ENCODE peak calls at places on chromosomes 4 and X, in ten cellular contexts. J is hippocampal formation; S is prostate gland; H is T follicular helper cell; V is NAMALWA; U is renal cortical epithelial cell; E is AG09309; W is SIG-M5; Z is activated naive CD4-positive, alpha-beta T cell treated with anti-CD3 and anti-CD28 coated beads for 36 hours; G is HFF-Myc. F is an unnamed sample.
A peak's percentile ranks its signal among the peaks of the same experiment; 100 is the strongest.

GRCh38 chrX:109995155-109995554 is 7.8 kb upstream of the TMEM164 start:
- DNase-seq in J (no peak), V (no peak), S (no peak), U (no peak), H (no peak), W (no peak), E (no peak), G (no peak), Z (no peak), F (no peak)

GRCh38 chr4:133483600-133484246 is 334.6 kb downstream of the PCDH10 start:
- DNase-seq in H (no peak), Z (no peak), G (no peak), S (no peak), J (peak; percentile 20), W (no peak), V (peak; percentile 13), U (peak; percentile 60), E (no peak), F (no peak)

GRCh38 chr4:17814140-17814539 is 3.4 kb downstream of the NCAPG start:
- DNase-seq in W (no peak), S (no peak), Z (no peak), J (no peak), G (no peak), H (no peak), U (no peak), E (no peak), V (no peak), F (no peak)

GRCh38 chr4:59869056-59869455 is 1331.1 kb upstream of the ADGRL3 start:
- DNase-seq in E (no peak), Z (no peak), G (no peak), J (no peak), U (no peak), V (no peak), W (no peak), S (no peak), H (no peak), F (no peak)

GRCh38 chrX:65034641-65035450 is 58.6 kb upstream of the ZC4H2 start:
- DNase-seq in J (peak; percentile 61), V (peak; percentile 87), E (peak; percentile 27), W (no peak), H (peak; percentile 72), G (no peak), Z (peak; percentile 83), U (peak; percentile 42), S (peak; percentile 66), F (peak; percentile 87)

GRCh38 chr4:75512336-75513211 is 1.6 kb downstream of the RCHY1 start:
- DNase-seq in S (no peak), Z (no peak), U (peak; percentile 60), H (no peak), W (no peak), E (no peak), G (no peak), J (no peak), V (peak; percentile 34), F (no peak)

GRCh38 chrX:15207384-15207783 is 62.5 kb downstream of the ASB9 start:
- DNase-seq in V (no peak), H (no peak), E (no peak), Z (no peak), W (no peak), S (no peak), J (no peak), U (no peak), G (no peak), F (no peak)

GRCh38 chrX:12304261-12304660 is 166.0 kb downstream of the FRMPD4 start:
- DNase-seq in J (no peak), E (peak; percentile 7), Z (no peak), H (no peak), W (no peak), U (no peak), G (no peak), S (no peak), V (peak; percentile 1), F (no peak)

GRCh38 chrX:16882702-16883486 is 12.7 kb upstream of the RBBP7 start:
- DNase-seq in V (peak; percentile 86), S (peak; percentile 36), U (peak; percentile 48), E (peak; percentile 17), W (no peak), G (peak; percentile 33), H (peak; percentile 59), Z (peak; percentile 83), J (peak; percentile 56), F (peak; percentile 71)

GRCh38 chr4:36064147-36064546 is 180.2 kb downstream of the ARAP2 start:
- DNase-seq in V (no peak), E (no peak), J (no peak), G (no peak), S (no peak), U (peak; percentile 89), Z (no peak), W (no peak), H (no peak), F (no peak)

GRCh38 chrX:148416142-148416541 is 84.3 kb upstream of the AFF2 start:
- DNase-seq in W (no peak), E (no peak), V (no peak), Z (no peak), S (no peak), U (no peak), J (no peak), G (no peak), H (no peak), F (no peak)

GRCh38 chr4:82780398-82781231 is 18.0 kb downstream of the SCD5 start:
- DNase-seq in W (no peak), J (no peak), S (peak; percentile 49), G (no peak), U (peak; percentile 68), E (no peak), Z (no peak), V (peak; percentile 80), H (no peak), F (peak; percentile 81)

GRCh38 chr4:78534286-78534955 is 17.1 kb upstream of the ANXA3 start:
- DNase-seq in S (no peak), Z (no peak), U (peak; percentile 85), W (no peak), J (no peak), V (no peak), E (no peak), H (no peak), G (no peak), F (no peak)

GRCh38 chr4:6123116-6123515 is 77.2 kb downstream of the JAKMIP1 start:
- DNase-seq in W (no peak), J (no peak), V (no peak), U (no peak), H (no peak), G (no peak), E (no peak), S (no peak), Z (no peak), F (no peak)

GRCh38 chrX:44223150-44223549 is 120.3 kb downstream of the EFHC2 start:
- DNase-seq in V (no peak), S (peak; percentile 65), U (peak; percentile 80), H (no peak), E (no peak), W (no peak), Z (no peak), J (no peak), G (peak; percentile 20), F (no peak)

GRCh38 chrX:154805696-154806091 is 409 bp upstream of the MPP1 start:
- DNase-seq in H (no peak), J (no peak), E (no peak), W (no peak), U (peak; percentile 47), V (no peak), G (no peak), Z (no peak), S (no peak), F (no peak)

GRCh38 chrX:121581885-121582284 is 534.5 kb downstream of the GLUD2 start:
- DNase-seq in H (no peak), S (no peak), U (no peak), W (no peak), Z (no peak), J (no peak), E (no peak), G (no peak), V (no peak), F (no peak)

GRCh38 chrX:49761481-49761880 is 65.7 kb upstream of the PAGE1 start:
- DNase-seq in H (no peak), Z (peak; percentile 10), E (no peak), U (peak; percentile 1), J (no peak), W (no peak), G (no peak), V (peak; percentile 37), S (no peak), F (peak; percentile 5)

GRCh38 chrX:153488231-153488914 is 6.4 kb upstream of the BGN start:
- DNase-seq in E (no peak), U (peak; percentile 15), V (no peak), H (no peak), S (no peak), W (no peak), Z (no peak), J (no peak), G (no peak), F (no peak)